ENCODE peak calls at places on chromosome 20, in four cellular contexts. Y, M, X and U are unnamed samples.

GRCh38 chr20:7772376-7772775 is 167.9 kb downstream of the HAO1 start:
- DNase-seq in X (no peak), Y (no peak), M (no peak), U (no peak)

GRCh38 chr20:52142801-52143200 is 48.8 kb downstream of the ZFP64 start:
- DNase-seq in X (no peak), Y (no peak), M (no peak), U (no peak)

GRCh38 chr20:10665027-10665561 is 8.7 kb downstream of the JAG1 start:
- DNase-seq in X (no peak), M (no peak), Y (peak; percentile 72), U (no peak)

GRCh38 chr20:39939241-39939865 is 749.7 kb downstream of the MAFB start:
- DNase-seq in Y (no peak), M (no peak), X (no peak), U (no peak)

GRCh38 chr20:61437280-61438206 is 185.5 kb downstream of the CDH4 start:
- DNase-seq in X (no peak), Y (peak; percentile 27), M (no peak), U (no peak)

GRCh38 chr20:25238319-25239037 is 9.4 kb upstream of the PYGB start:
- DNase-seq in Y (no peak), X (no peak), M (no peak), U (no peak)

GRCh38 chr20:46027245-46027853 is 1.7 kb upstream of the SLC12A5 start:
- DNase-seq in Y (peak; percentile 32), M (no peak), X (no peak), U (peak; percentile 32)

GRCh38 chr20:8223096-8223870 is 91.2 kb downstream of the PLCB1 start:
- DNase-seq in X (no peak), Y (no peak), M (no peak), U (no peak)

GRCh38 chr20:59933296-59933848 is at the start of gene SYCP2:
- DNase-seq in X (peak; percentile 61), M (peak; percentile 47), Y (peak; percentile 49), U (peak; percentile 80)

GRCh38 chr20:34824026-34824860 is 1.2 kb downstream of the NCOA6 start:
- DNase-seq in Y (peak; percentile 61), M (no peak), X (peak; percentile 73), U (peak; percentile 86)

GRCh38 chr20:45363611-45364492 is 896 bp downstream of the SYS1 start:
- DNase-seq in X (no peak), M (no peak), Y (no peak), U (peak; percentile 20)

GRCh38 chr20:55961351-55962320 is 43.7 kb downstream of the CBLN4 start:
- DNase-seq in M (no peak), Y (peak; percentile 15), X (no peak), U (no peak)

GRCh38 chr20:20410678-20411077 is 42.8 kb downstream of the INSM1 start:
- DNase-seq in Y (no peak), M (no peak), X (no peak), U (no peak)

GRCh38 chr20:36391456-36391855 is 85.3 kb downstream of the DLGAP4 start:
- DNase-seq in M (no peak), Y (no peak), X (no peak), U (no peak)

GRCh38 chr20:35729836-35730582 is 12.1 kb downstream of the RBM39 start:
- DNase-seq in Y (no peak), X (no peak), M (no peak), U (no peak)

GRCh38 chr20:59961423-59961822 is 3.2 kb downstream of the CDH26 start:
- DNase-seq in Y (peak; percentile 34), X (no peak), M (no peak), U (no peak)

GRCh38 chr20:25859649-25860530 is 163.2 kb upstream of the ZNF337 start:
- DNase-seq in M (peak; percentile 29), Y (peak; percentile 53), X (peak; percentile 82), U (no peak)

GRCh38 chr20:8578191-8578690 is 446.2 kb downstream of the PLCB1 start:
- DNase-seq in X (no peak), M (no peak), Y (no peak), U (no peak)

GRCh38 chr20:14470231-14470894 is 133.0 kb upstream of the FLRT3 start:
- DNase-seq in X (no peak), M (no peak), Y (no peak), U (no peak)

GRCh38 chr20:32619586-32619985 is 34.5 kb upstream of the NOL4L start:
- DNase-seq in Y (no peak), X (no peak), M (no peak), U (no peak)

GRCh38 chr20:61387204-61387958 is 135.3 kb downstream of the CDH4 start:
- DNase-seq in X (no peak), M (no peak), Y (peak; percentile 39), U (no peak)

GRCh38 chr20:62761759-62762131 is 34.5 kb upstream of the MRGBP start:
- DNase-seq in Y (no peak), M (no peak), X (peak; percentile 25), U (no peak)

GRCh38 chr20:63848003-63848911 is 13.0 kb upstream of the ABHD16B start:
- DNase-seq in M (no peak), X (no peak), Y (no peak), U (no peak)

GRCh38 chr20:45545754-45546453 is 1.3 kb downstream of the EPPIN start:
- DNase-seq in Y (no peak), M (no peak), X (no peak), U (peak; percentile 3)

GRCh38 chr20:45426621-45427020 is 10.7 kb downstream of the PIGT start:
- DNase-seq in Y (no peak), X (no peak), M (no peak), U (no peak)

GRCh38 chr20:46268131-46268611 is 40.1 kb downstream of the CDH22 start:
- DNase-seq in Y (no peak), X (no peak), M (no peak), U (no peak)

GRCh38 chr20:47951521-47951951 is 166.3 kb upstream of the SULF2 start:
- DNase-seq in Y (no peak), X (no peak), M (no peak), U (no peak)

GRCh38 chr20:41169791-41170351 is 32.5 kb downstream of the PLCG1 start:
- DNase-seq in X (no peak), Y (no peak), M (no peak), U (no peak)

GRCh38 chr20:9999660-10000059 is 35.1 kb upstream of the ANKEF1 start:
- DNase-seq in Y (no peak), M (no peak), X (no peak), U (peak; percentile 10)

GRCh38 chr20:48659888-48660287 is 167.9 kb downstream of the PREX1 start:
- DNase-seq in M (no peak), Y (peak; percentile 85), X (no peak), U (no peak)

GRCh38 chr20:10316582-10316981 is 98.0 kb downstream of the SNAP25 start:
- DNase-seq in X (no peak), M (no peak), Y (peak; percentile 23), U (peak; percentile 40)

GRCh38 chr20:4773736-4774135 is 52.0 kb downstream of the PRND start:
- DNase-seq in M (no peak), X (no peak), Y (no peak), U (no peak)

GRCh38 chr20:25000268-25000801 is 7.8 kb upstream of the APMAP start:
- DNase-seq in M (no peak), Y (peak; percentile 97), X (peak; percentile 84), U (no peak)

GRCh38 chr20:33351696-33352095 is 49.6 kb downstream of the CDK5RAP1 start:
- DNase-seq in Y (no peak), X (no peak), M (no peak), U (no peak)

GRCh38 chr20:20237093-20237959 is 130.6 kb upstream of the INSM1 start:
- DNase-seq in Y (peak; percentile 30), M (no peak), X (no peak), U (peak; percentile 59)

DNA sequence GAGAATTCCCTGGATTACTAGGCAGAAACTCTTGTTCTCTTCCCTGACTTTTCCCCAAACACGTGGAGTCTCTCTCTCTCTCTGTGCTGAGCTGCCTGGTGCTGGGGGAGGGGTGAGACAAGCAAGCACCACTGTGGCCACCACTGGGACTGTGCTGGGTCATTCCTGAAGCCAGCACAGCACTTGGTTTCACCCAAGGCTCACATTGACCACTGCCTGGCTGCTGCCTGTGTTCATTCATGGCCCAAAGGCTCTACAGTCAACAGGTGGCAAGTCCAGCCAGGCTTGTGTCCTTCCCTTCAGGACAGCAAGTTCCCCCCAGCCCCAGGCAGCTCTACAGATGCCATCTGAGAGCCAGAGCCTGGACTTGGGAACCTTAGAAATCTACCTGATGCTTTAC is 92.2 kb downstream of the CTNNBL1 start:
- DNase-seq in X (no peak), M (no peak), Y (no peak), U (no peak)
- H3K4me3 ChIP-seq in X (no peak overlapping the region), M (no peak overlapping the region), Y (no peak overlapping the region), U (no peak overlapping the region)

DNA sequence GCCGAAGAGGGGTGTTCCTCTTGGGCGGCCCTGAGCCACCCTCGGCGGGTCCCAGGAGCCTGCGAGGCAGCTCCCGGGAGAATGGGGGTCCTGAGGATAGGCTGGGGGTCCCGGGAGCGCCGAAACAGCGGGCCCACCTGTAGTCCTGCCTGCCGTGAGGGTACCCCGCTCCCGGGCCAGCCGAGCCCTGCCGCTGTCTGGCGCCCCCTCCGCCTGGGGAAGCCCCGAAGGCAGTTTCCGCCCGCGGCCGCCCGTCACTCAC is 280 bp downstream of the SPATA2 start:
- DNase-seq in X (no peak), M (no peak), Y (no peak), U (no peak)
- TF ChIP-seq CTCF in X (no peak), M (no peak), Y (no peak), U (peak; percentile 7)

GRCh38 chr20:57388953-57389694 is 2.1 kb upstream of the RBM38 start:
- DNase-seq in X (peak; percentile 90), M (peak; percentile 86), Y (peak; percentile 77), U (peak; percentile 86)
- H3K4me3 ChIP-seq in X (peak overlapping the region; percentile 49), M (peak overlapping the region; percentile 62), Y (peak overlapping the region; percentile 33), U (peak overlapping the region; percentile 78)

DNA sequence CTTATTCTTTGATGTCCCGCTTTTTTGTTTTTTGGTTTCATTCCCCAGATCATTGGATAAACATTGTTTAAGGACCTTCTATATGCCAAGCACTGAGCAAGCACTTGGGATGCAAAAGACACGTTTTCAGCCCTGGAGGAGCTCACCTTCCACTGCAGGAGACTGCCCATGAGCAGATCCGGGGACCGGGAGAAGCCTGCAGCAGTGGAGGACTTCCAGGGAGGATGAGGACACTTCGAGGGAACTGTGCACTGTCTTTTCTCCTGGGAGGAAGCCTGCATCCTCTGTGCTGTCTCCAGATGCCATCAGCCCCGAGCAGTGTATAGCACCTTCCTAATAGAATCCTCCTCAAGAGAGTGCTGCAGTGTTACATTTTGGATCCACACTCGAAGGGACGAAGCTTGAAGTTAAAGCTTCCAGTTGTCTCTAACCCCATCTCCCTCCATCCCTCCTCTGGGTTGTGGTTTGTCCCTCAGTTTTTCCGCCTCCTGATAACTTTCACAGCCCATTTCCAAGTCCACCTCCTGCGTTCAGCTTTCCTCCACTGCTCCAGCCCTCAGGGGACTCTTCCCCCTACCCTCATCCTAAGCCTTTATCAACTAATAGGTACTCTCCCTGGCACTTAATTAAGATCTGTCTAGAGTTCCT is 5.8 kb upstream of the KCNG1 start:
- DNase-seq in Y (no peak), X (no peak), M (no peak), U (no peak)
- TF ChIP-seq CTCF in Y (no peak), X (no peak), M (no peak), U (no peak)